ENCODE peak calls at places on chromosomes 1 and 21, in six cellular contexts. Y, B, P, V, A and X are unnamed samples.

GRCh38 chr1:22418352-22418751 is 33.3 kb upstream of the ZBTB40 start:
- DNase-seq in B (no peak), A (no peak), P (no peak), V (no peak), Y (no peak), X (no peak)

GRCh38 chr1:24566266-24566867 is 10.5 kb downstream of the NCMAP start:
- DNase-seq in P (no peak), A (no peak), V (no peak), Y (no peak), B (no peak), X (no peak)

GRCh38 chr1:150976401-150976821 is 1.8 kb upstream of the CERS2 start:
- DNase-seq in A (no peak), P (no peak), Y (no peak), B (no peak), V (no peak), X (no peak)

GRCh38 chr1:202638019-202638887 is 72.0 kb downstream of the SYT2 start:
- DNase-seq in V (no peak), P (no peak), Y (no peak), B (no peak), A (no peak), X (no peak)

GRCh38 chr1:8217011-8217711 is 100.8 kb upstream of the SLC45A1 start:
- DNase-seq in B (no peak), Y (no peak), A (no peak), V (peak; percentile 46), P (no peak), X (peak; percentile 3)

GRCh38 chr1:59502009-59502691 is 205.3 kb downstream of the FGGY start:
- DNase-seq in B (no peak), Y (no peak), P (no peak), V (no peak), A (no peak), X (no peak)

GRCh38 chr1:6126521-6127067 is 53.5 kb downstream of the CHD5 start:
- DNase-seq in P (no peak), Y (no peak), B (no peak), A (no peak), V (no peak), X (no peak)

GRCh38 chr1:112995890-112996289 is 39.9 kb upstream of the SLC16A1 start:
- DNase-seq in B (no peak), A (no peak), V (no peak), Y (no peak), P (no peak), X (no peak)

GRCh38 chr1:179229214-179230140 is at the start of gene ABL2:
- DNase-seq in P (no peak), V (peak; percentile 43), B (peak; percentile 44), A (peak; percentile 35), Y (peak; percentile 71), X (peak; percentile 44)

GRCh38 chr1:203048555-203049051 is 22.3 kb downstream of the PPFIA4 start:
- DNase-seq in V (no peak), Y (no peak), P (no peak), B (no peak), A (no peak), X (no peak)

GRCh38 chr1:44827197-44828002 is 15.7 kb downstream of the PTCH2 start:
- DNase-seq in Y (no peak), P (no peak), B (no peak), V (no peak), A (no peak), X (no peak)

GRCh38 chr1:169326644-169327316 is 40.8 kb downstream of the NME7 start:
- DNase-seq in Y (no peak), P (no peak), V (no peak), B (no peak), A (no peak), X (no peak)

GRCh38 chr1:79006564-79006963 is at the start of gene ADGRL4:
- DNase-seq in B (no peak), Y (no peak), V (peak; percentile 50), P (peak; percentile 7), A (no peak), X (no peak)

GRCh38 chr1:11501906-11502485 is 23.0 kb downstream of the DISP3 start:
- DNase-seq in B (no peak), V (no peak), P (no peak), Y (no peak), A (no peak), X (no peak)

GRCh38 chr1:2942410-2942809 is 78.9 kb upstream of the ACTRT2 start:
- DNase-seq in A (no peak), B (no peak), P (no peak), V (no peak), Y (no peak), X (no peak)

GRCh38 chr1:205008896-205009295 is 34.1 kb upstream of the CNTN2 start:
- DNase-seq in Y (no peak), V (no peak), B (no peak), P (no peak), A (no peak), X (no peak)

GRCh38 chr21:25862596-25862995 is 127.8 kb downstream of the GABPA start:
- DNase-seq in A (no peak), Y (peak; percentile 29), B (no peak), P (no peak), V (no peak), X (no peak)

GRCh38 chr1:19734472-19734999 is 65.2 kb downstream of the TMCO4 start:
- DNase-seq in Y (no peak), B (no peak), V (peak; percentile 29), A (no peak), P (no peak), X (no peak)

GRCh38 chr21:33854604-33855003 is 61.0 kb downstream of the ATP5PO start:
- DNase-seq in V (no peak), Y (no peak), P (no peak), B (no peak), A (no peak), X (no peak)

GRCh38 chr1:77796695-77797405 is 17.4 kb downstream of the MIGA1 start:
- DNase-seq in P (no peak), B (no peak), Y (no peak), V (no peak), A (no peak), X (no peak)
- H3K27ac ChIP-seq in P (no peak overlapping the region), B (no peak overlapping the region), Y (no peak overlapping the region), V (no peak overlapping the region), A (no peak overlapping the region), X (no peak overlapping the region)

DNA sequence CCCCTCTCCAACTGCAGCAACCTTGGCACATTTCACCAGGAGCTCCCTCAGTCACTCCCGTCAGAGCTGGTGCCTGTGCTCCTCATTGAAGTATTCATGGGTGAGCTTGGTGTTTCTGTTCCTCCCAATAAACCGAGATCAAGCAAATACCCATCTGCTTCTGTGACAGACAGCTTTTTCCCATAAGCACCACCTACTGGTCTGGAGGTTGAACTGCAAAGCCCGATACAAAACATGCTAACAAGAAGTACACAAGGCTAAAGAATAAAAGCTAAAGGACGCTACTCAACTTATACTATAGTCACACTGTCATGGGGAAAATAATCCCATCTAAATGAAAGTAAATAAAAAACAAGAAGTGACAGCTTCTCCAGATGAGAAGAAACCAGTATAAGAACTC is 111.9 kb upstream of the C21orf91 start:
- DNase-seq in Y (peak; percentile 15), B (no peak), A (no peak), P (no peak), V (no peak), X (no peak)
- TF ChIP-seq CTCF in Y (peak; percentile 50), B (no peak), A (no peak), P (peak; percentile 36), V (no peak), X (no peak)

GRCh38 chr1:165898837-165899236 is 71.4 kb downstream of the UCK2 start:
- DNase-seq in A (no peak), Y (no peak), B (peak; percentile 51), V (no peak), P (peak; percentile 98), X (no peak)

GRCh38 chr1:165897326-165898303 is 70.2 kb downstream of the UCK2 start:
- DNase-seq in B (no peak), P (no peak), A (no peak), V (no peak), Y (no peak), X (no peak)

GRCh38 chr1:165894591-165894990 is 67.2 kb downstream of the UCK2 start:
- DNase-seq in P (no peak), A (no peak), Y (no peak), V (no peak), B (no peak), X (no peak)

GRCh38 chr1:165895451-165895871 is 68.0 kb downstream of the UCK2 start:
- DNase-seq in B (no peak), Y (no peak), V (no peak), A (no peak), P (no peak), X (no peak)

DNA sequence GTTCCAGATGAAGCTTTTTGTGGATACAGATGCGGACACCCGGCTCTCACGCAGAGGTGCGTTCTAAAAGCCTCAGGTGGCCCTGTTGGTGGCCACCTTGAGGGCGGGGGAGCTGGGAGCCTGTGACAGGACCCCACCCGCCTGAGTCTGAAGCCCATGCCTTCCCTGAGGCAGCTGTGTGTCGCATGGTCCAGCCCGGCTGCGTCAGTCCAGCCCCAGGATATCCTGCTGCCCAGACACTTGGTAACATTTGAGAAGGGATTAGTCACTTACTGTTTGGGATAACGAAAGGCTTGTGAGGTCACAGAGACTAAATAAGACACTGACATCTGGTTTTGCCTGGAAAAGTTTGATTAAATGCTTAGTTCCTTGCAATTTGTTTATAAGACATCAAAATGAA is 68.9 kb downstream of the UCK2 start:
- DNase-seq in Y (no peak), V (no peak), B (no peak), A (no peak), P (peak; percentile 83), X (no peak)
- H3K27ac ChIP-seq in Y (no peak overlapping the region), V (peak overlapping the region; percentile 31), B (peak overlapping the region; percentile 20), A (no peak overlapping the region), P (peak overlapping the region; percentile 98), X (no peak overlapping the region)

GRCh38 chr1:26692211-26692792 is 3.5 kb upstream of the ARID1A start:
- DNase-seq in A (peak; percentile 90), B (peak; percentile 88), P (peak; percentile 80), Y (peak; percentile 92), V (peak; percentile 80), X (peak; percentile 74)
- TF ChIP-seq CTCF in A (no peak), B (no peak), P (peak; percentile 14), Y (peak; percentile 42), V (no peak), X (peak; percentile 38)